ENCODE peak calls at places on chromosomes 11 and 22, in six cellular contexts. O is A549, C is WTC11, Q is K562, S is H1, M is endothelial cell of umbilical vein. R is an unnamed sample.

GRCh38 chr11:101030015-101030414 is 99.6 kb downstream of the PGR start:
- DNase-seq in O (no peak), C (no peak), Q (no peak), S (no peak), M (no peak), R (no peak)

GRCh38 chr11:9753031-9753430 is 89.2 kb downstream of the SWAP70 start:
- DNase-seq in O (no peak), C (no peak), Q (no peak), S (no peak), M (no peak), R (peak)

GRCh38 chr22:31173386-31174145 is 13.6 kb downstream of the RNF185 start:
- DNase-seq in O (peak), C (no peak), Q (no peak), S (no peak), M (peak), R (no peak)

GRCh38 chr11:101336155-101336554 is 206.5 kb upstream of the PGR start:
- DNase-seq in O (no peak), C (no peak), Q (no peak), S (no peak), M (no peak), R (no peak)

GRCh38 chr11:133936551-133936950 is 20.2 kb downstream of the IGSF9B start:
- DNase-seq in O (no peak), C (no peak), Q (no peak), S (no peak), M (no peak), R (no peak)

GRCh38 chr11:31397239-31397834 is 27.7 kb downstream of the DNAJC24 start:
- DNase-seq in O (peak), C (no peak), Q (peak), S (no peak), M (peak), R (peak)

GRCh38 chr11:118051611-118052461 is 25.0 kb upstream of the TMPRSS4 start:
- DNase-seq in O (no peak), C (no peak), Q (no peak), S (no peak), M (no peak), R (no peak)

GRCh38 chr11:57567210-57567511 is 311 bp downstream of the UBE2L6 start:
- DNase-seq in O (no peak), C (no peak), Q (no peak), S (no peak), M (peak), R (no peak)

GRCh38 chr22:40040927-40041326 is 46.2 kb downstream of the FAM83F start:
- DNase-seq in O (no peak), C (no peak), Q (peak), S (no peak), M (peak), R (no peak)

GRCh38 chr11:15453211-15453715 is 338.5 kb downstream of the INSC start:
- DNase-seq in O (no peak), C (no peak), Q (no peak), S (no peak), M (no peak), R (no peak)

GRCh38 chr22:40006641-40007040 is 11.9 kb downstream of the FAM83F start:
- DNase-seq in O (no peak), C (no peak), Q (no peak), S (no peak), M (no peak), R (no peak)

GRCh38 chr11:129323896-129324522 is 51.6 kb upstream of the BARX2 start:
- DNase-seq in O (peak), C (no peak), Q (no peak), S (no peak), M (no peak), R (peak)

GRCh38 chr11:76680517-76681425 is 10.2 kb upstream of the LRRC32 start:
- DNase-seq in O (peak), C (peak), Q (peak), S (peak), M (peak), R (peak)

GRCh38 chr11:83241291-83241946 is 44.7 kb downstream of the CCDC90B start:
- DNase-seq in O (peak), C (peak), Q (peak), S (no peak), M (peak), R (peak)

GRCh38 chr11:34381775-34382174 is 24.0 kb upstream of the ABTB2 start:
- DNase-seq in O (no peak), C (no peak), Q (no peak), S (no peak), M (no peak), R (no peak)

GRCh38 chr11:34379081-34379480 is 21.3 kb upstream of the ABTB2 start:
- DNase-seq in O (no peak), C (no peak), Q (no peak), S (no peak), M (no peak), R (no peak)

GRCh38 chr11:34379539-34379938 is 21.7 kb upstream of the ABTB2 start:
- DNase-seq in O (no peak), C (no peak), Q (no peak), S (no peak), M (no peak), R (no peak)

DNA sequence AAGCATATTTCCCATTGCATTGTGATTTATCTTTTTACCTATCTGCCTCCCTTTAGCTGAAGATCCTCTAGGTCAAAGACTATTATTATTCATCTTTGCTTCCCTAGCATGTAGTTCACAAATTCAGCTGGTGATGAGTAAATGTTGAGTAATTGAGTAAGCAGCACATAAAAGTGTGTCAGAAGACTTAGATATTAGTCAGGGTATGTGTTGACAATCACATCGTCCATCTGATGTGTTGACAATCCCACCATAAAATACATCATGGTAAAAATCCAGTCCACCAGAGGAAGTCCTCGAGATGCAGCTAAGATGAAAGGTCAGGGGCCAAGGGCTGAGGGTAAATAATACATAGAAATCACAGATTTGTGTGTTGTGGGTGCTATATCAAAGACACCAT is 22.9 kb upstream of the ABTB2 start:
- DNase-seq in O (peak), C (no peak), Q (no peak), S (no peak), M (no peak), R (peak)
- TF ChIP-seq JUN in O (peak), C (no peak), Q (no peak), S (no peak), M (no peak), R (no peak)

DNA sequence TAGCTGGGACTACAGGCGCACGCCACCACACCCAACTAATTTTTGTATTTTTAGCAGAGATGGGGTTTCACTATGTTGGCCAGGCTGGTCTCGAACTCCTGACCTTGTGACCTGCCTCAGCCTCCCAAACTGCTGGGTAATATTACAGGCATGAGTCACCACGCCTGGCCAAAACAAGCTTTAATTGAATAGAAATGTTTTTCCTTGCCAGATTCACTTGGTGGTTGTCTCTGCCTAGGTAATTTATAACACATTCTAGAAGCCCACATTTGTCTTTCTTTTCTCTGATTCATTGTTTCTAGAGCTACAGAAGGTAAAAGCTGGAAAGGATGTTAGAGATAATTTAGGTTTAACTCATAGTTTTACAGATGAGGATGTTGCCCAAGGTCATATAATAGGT is 41.3 kb downstream of the CECR2 start:
- DNase-seq in O (no peak), C (no peak), Q (no peak), S (no peak), M (no peak), R (no peak)
- TF ChIP-seq JUN in O (no peak), C (no peak), Q (no peak), S (no peak), M (no peak), R (no peak)

GRCh38 chr11:12889243-12889642 is 119.9 kb upstream of the RASSF10 start:
- DNase-seq in O (no peak), C (no peak), Q (no peak), S (no peak), M (no peak), R (no peak)
- TF ChIP-seq JUN in O (no peak), C (no peak), Q (no peak), S (no peak), M (no peak), R (no peak)

GRCh38 chr11:17812286-17813187 is 78.0 kb downstream of the KCNC1 start:
- DNase-seq in O (no peak), C (no peak), Q (no peak), S (no peak), M (no peak), R (no peak)

GRCh38 chr11:17810736-17811135 is 76.2 kb downstream of the KCNC1 start:
- DNase-seq in O (no peak), C (no peak), Q (no peak), S (no peak), M (peak), R (no peak)

GRCh38 chr11:17813391-17814059 is 78.9 kb downstream of the KCNC1 start:
- DNase-seq in O (no peak), C (no peak), Q (no peak), S (no peak), M (peak), R (no peak)

GRCh38 chr11:17810041-17810440 is 75.5 kb downstream of the KCNC1 start:
- DNase-seq in O (no peak), C (no peak), Q (no peak), S (no peak), M (no peak), R (no peak)

GRCh38 chr11:17811416-17811815 is 76.8 kb downstream of the KCNC1 start:
- DNase-seq in O (no peak), C (no peak), Q (no peak), S (no peak), M (no peak), R (no peak)
- TF ChIP-seq JUN in O (no peak), C (no peak), Q (no peak), S (no peak), M (no peak), R (no peak)

GRCh38 chr22:50577987-50578775 is at the start of gene CPT1B:
- DNase-seq in O (no peak), C (peak), Q (no peak), S (no peak), M (no peak), R (no peak)
- TF ChIP-seq JUN in O (no peak), C (no peak), Q (no peak), S (no peak), M (no peak), R (no peak)

GRCh38 chr11:120547871-120548681 is 36.5 kb downstream of the GRIK4 start:
- DNase-seq in O (peak), C (no peak), Q (no peak), S (no peak), M (peak), R (peak)

GRCh38 chr11:120549346-120549745 is 37.8 kb downstream of the GRIK4 start:
- DNase-seq in O (no peak), C (no peak), Q (no peak), S (no peak), M (no peak), R (no peak)

GRCh38 chr11:120550007-120550406 is 38.5 kb downstream of the GRIK4 start:
- DNase-seq in O (no peak), C (no peak), Q (no peak), S (no peak), M (no peak), R (no peak)

GRCh38 chr11:120548682-120549209 is 37.2 kb downstream of the GRIK4 start:
- DNase-seq in O (no peak), C (no peak), Q (no peak), S (no peak), M (no peak), R (no peak)

GRCh38 chr11:120551191-120551590 is 39.6 kb downstream of the GRIK4 start:
- DNase-seq in O (no peak), C (no peak), Q (no peak), S (no peak), M (no peak), R (no peak)
- TF ChIP-seq JUN in O (no peak), C (no peak), Q (no peak), S (no peak), M (no peak), R (no peak)

GRCh38 chr22:34976886-34977285 is 89.1 kb upstream of the ISX start:
- DNase-seq in O (no peak), C (no peak), Q (no peak), S (no peak), M (no peak), R (no peak)

GRCh38 chr22:34975721-34976120 is 90.2 kb upstream of the ISX start:
- DNase-seq in O (peak), C (peak), Q (peak), S (no peak), M (no peak), R (no peak)

GRCh38 chr22:34973016-34973415 is 92.9 kb upstream of the ISX start:
- DNase-seq in O (no peak), C (no peak), Q (no peak), S (no peak), M (no peak), R (no peak)

GRCh38 chr22:34973926-34974325 is 92.0 kb upstream of the ISX start:
- DNase-seq in O (no peak), C (no peak), Q (no peak), S (no peak), M (no peak), R (no peak)

GRCh38 chr22:34976474-34976873 is 89.5 kb upstream of the ISX start:
- DNase-seq in O (no peak), C (no peak), Q (peak), S (no peak), M (no peak), R (no peak)
- TF ChIP-seq JUN in O (no peak), C (no peak), Q (no peak), S (no peak), M (no peak), R (no peak)

GRCh38 chr11:116695657-116696254 is 77.0 kb downstream of the BUD13 start:
- DNase-seq in O (no peak), C (no peak), Q (no peak), S (no peak), M (no peak), R (no peak)
- TF ChIP-seq JUN in O (no peak), C (no peak), Q (no peak), S (no peak), M (no peak), R (no peak)

DNA sequence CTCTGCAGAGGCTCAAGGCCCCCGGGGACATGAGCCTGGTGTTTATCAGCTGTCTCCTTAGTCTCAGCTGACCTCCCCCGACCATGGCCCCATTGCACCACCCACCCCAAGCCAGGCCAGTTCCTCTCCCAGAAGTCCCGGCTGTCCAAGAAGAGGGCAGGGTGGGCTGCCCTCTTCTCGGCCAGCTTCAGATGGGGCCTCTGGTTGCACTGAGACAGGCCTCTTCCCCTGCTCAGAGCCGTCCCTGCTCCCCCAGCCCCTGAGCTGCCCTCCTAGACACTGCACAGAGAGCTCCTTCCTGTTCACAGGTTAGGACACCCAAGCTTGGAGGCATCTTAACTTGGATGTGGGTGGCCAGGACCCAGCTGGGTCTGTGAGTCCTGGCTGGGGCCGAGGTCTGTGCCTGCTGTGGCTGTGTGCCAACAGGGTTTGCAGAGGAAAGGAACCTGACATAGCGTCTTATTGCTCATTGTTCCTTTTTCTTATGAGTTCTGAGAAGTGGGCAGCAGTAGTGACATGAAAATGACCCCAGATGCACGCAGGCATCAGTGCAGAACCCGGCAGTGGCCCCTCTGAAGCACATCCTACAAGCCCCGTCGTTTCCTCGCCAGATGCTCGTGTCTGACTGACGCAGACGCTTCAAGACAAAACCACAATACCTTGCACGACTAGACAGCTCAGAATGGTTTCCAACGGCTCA is 5.5 kb downstream of the TRABD start:
- DNase-seq in O (no peak), C (no peak), Q (no peak), S (no peak), M (no peak), R (no peak)
- TF ChIP-seq JUN in O (no peak), C (no peak), Q (no peak), S (no peak), M (no peak), R (no peak)